ENCODE peak calls at places on chromosome 21, in eight cellular contexts. F is tibial artery, M is pancreas, P is IMR-90, R is hepatocyte, C is endothelial cell of umbilical vein, Z is left lung, E is psoas muscle. U is an unnamed sample. For H3K4me1, the result is how much of the 10 kb centered on the place peaks cover.

GRCh38 chr21:37873655-37874054 is 42.6 kb downstream of the KCNJ6 start:
- DNase-seq in F (no peak), M (no peak), P (peak), R (peak), C (peak), Z (no peak), E (no peak), U (no peak)

GRCh38 chr21:38301321-38302214 is 44.8 kb downstream of the KCNJ15 start:
- DNase-seq in F (no peak), M (no peak), P (no peak), R (no peak), C (peak), Z (no peak), E (no peak), U (no peak)

GRCh38 chr21:31115249-31115648 is 77.0 kb upstream of the KRTAP19-8 start:
- DNase-seq in F (no peak), M (no peak), P (no peak), R (no peak), C (no peak), Z (no peak), E (no peak), U (no peak)

GRCh38 chr21:45091540-45092322 is 17.4 kb downstream of the ADARB1 start:
- DNase-seq in F (no peak), M (no peak), P (peak), R (no peak), C (no peak), Z (no peak), E (no peak), U (no peak)

GRCh38 chr21:38506606-38507331 is 8.5 kb upstream of the ERG start:
- DNase-seq in F (no peak), M (no peak), P (no peak), R (no peak), C (peak), Z (no peak), E (no peak), U (no peak)

GRCh38 chr21:36511484-36512227 is 31.7 kb upstream of the CLDN14 start:
- DNase-seq in F (no peak), M (no peak), P (peak), R (no peak), C (peak), Z (no peak), E (no peak), U (no peak)

GRCh38 chr21:45572783-45573451 is 30.7 kb upstream of the SLC19A1 start:
- DNase-seq in F (no peak), M (no peak), P (no peak), R (no peak), C (peak), Z (peak), E (no peak), U (no peak)

GRCh38 chr21:29017639-29018237 is 1.4 kb downstream of the RWDD2B start:
- DNase-seq in F (no peak), M (no peak), P (no peak), R (no peak), C (peak), Z (no peak), E (no peak), U (no peak)

GRCh38 chr21:34274001-34274400 is 89.8 kb upstream of the KCNE2 start:
- DNase-seq in F (no peak), M (no peak), P (peak), R (no peak), C (peak), Z (no peak), E (no peak), U (no peak)

GRCh38 chr21:45064091-45064490 is 10.3 kb upstream of the ADARB1 start:
- DNase-seq in F (no peak), M (no peak), P (no peak), R (no peak), C (no peak), Z (no peak), E (no peak), U (no peak)

GRCh38 chr21:44093761-44094160 is 13.4 kb upstream of the PWP2 start:
- DNase-seq in F (no peak), M (no peak), P (no peak), R (no peak), C (no peak), Z (no peak), E (no peak), U (no peak)

GRCh38 chr21:43262427-43262826 is 93.6 kb downstream of the CRYAA start:
- DNase-seq in F (no peak), M (peak), P (peak), R (peak), C (peak), Z (no peak), E (peak), U (no peak)

GRCh38 chr21:46428987-46429710 is 29.5 kb upstream of the DIP2A start:
- DNase-seq in F (no peak), M (no peak), P (no peak), R (no peak), C (no peak), Z (no peak), E (peak), U (no peak)

GRCh38 chr21:46253610-46254124 is 25.1 kb upstream of the LSS start:
- DNase-seq in F (no peak), M (no peak), P (peak), R (peak), C (peak), Z (no peak), E (no peak), U (no peak)

GRCh38 chr21:43304621-43305335 is 122.2 kb downstream of the SIK1 start:
- DNase-seq in F (no peak), M (peak), P (no peak), R (no peak), C (no peak), Z (peak), E (peak), U (no peak)

GRCh38 chr21:37405629-37406028 is 39.1 kb downstream of the DYRK1A start:
- DNase-seq in F (no peak), M (no peak), P (no peak), R (no peak), C (no peak), Z (no peak), E (no peak), U (no peak)

GRCh38 chr21:29347274-29347681 is 48.6 kb downstream of the BACH1 start:
- DNase-seq in F (peak), M (no peak), P (peak), R (peak), C (no peak), Z (no peak), E (no peak), U (no peak)

GRCh38 chr21:43322311-43322710 is 104.6 kb downstream of the SIK1 start:
- DNase-seq in F (no peak), M (peak), P (no peak), R (no peak), C (no peak), Z (no peak), E (no peak), U (no peak)

GRCh38 chr21:45768011-45768740 is 124.7 kb downstream of the PCBP3 start:
- DNase-seq in F (no peak), M (no peak), P (peak), R (no peak), C (no peak), Z (no peak), E (no peak), U (no peak)

GRCh38 chr21:34620084-34620665 is 5.3 kb upstream of the RCAN1 start:
- DNase-seq in F (no peak), M (no peak), P (no peak), R (no peak), C (no peak), Z (no peak), E (no peak), U (no peak)

GRCh38 chr21:37784591-37785318 is 131.5 kb downstream of the KCNJ6 start:
- DNase-seq in F (no peak), M (no peak), P (no peak), R (no peak), C (no peak), Z (no peak), E (no peak), U (no peak)

GRCh38 chr21:45041351-45041805 is 33.0 kb upstream of the ADARB1 start:
- DNase-seq in F (peak), M (peak), P (peak), R (peak), C (no peak), Z (peak), E (peak), U (peak)

GRCh38 chr21:46055863-46056281 is 42.0 kb upstream of the COL6A2 start:
- DNase-seq in F (no peak), M (no peak), P (peak), R (no peak), C (no peak), Z (no peak), E (peak), U (peak)

GRCh38 chr21:38478782-38479181 is 19.5 kb downstream of the ERG start:
- DNase-seq in F (no peak), M (no peak), P (peak), R (no peak), C (no peak), Z (no peak), E (no peak), U (no peak)

GRCh38 chr21:21238882-21239400 is 240.7 kb downstream of the NCAM2 start:
- DNase-seq in F (no peak), M (no peak), P (peak), R (no peak), C (no peak), Z (no peak), E (no peak), U (no peak)

GRCh38 chr21:44090332-44090731 is 16.9 kb upstream of the PWP2 start:
- DNase-seq in F (no peak), M (no peak), P (no peak), R (no peak), C (no peak), Z (no peak), E (no peak), U (no peak)

GRCh38 chr21:42448683-42449082 is 45.0 kb downstream of the UBASH3A start:
- DNase-seq in F (no peak), M (no peak), P (no peak), R (no peak), C (no peak), Z (no peak), E (no peak), U (no peak)

GRCh38 chr21:28253971-28254370 is 738.7 kb downstream of the LTN1 start:
- DNase-seq in F (no peak), M (no peak), P (no peak), R (no peak), C (no peak), Z (no peak), E (no peak), U (no peak)

GRCh38 chr21:36773111-36773510 is 74.2 kb downstream of the SIM2 start:
- DNase-seq in F (peak), M (peak), P (peak), R (peak), C (peak), Z (peak), E (peak), U (no peak)

GRCh38 chr21:43944757-43945156 is 67.4 kb upstream of the TRAPPC10 start:
- DNase-seq in F (no peak), M (peak), P (no peak), R (no peak), C (no peak), Z (no peak), E (no peak), U (no peak)

GRCh38 chr21:28138272-28138671 is 854.4 kb downstream of the LTN1 start:
- DNase-seq in F (no peak), M (no peak), P (peak), R (no peak), C (no peak), Z (no peak), E (no peak), U (no peak)

GRCh38 chr21:46098303-46099141 is 610 bp downstream of the COL6A2 start:
- DNase-seq in F (peak), M (peak), P (no peak), R (peak), C (no peak), Z (peak), E (peak), U (peak)

GRCh38 chr21:34732388-34732821 is 63.6 kb downstream of the CLIC6 start:
- DNase-seq in F (no peak), M (no peak), P (no peak), R (no peak), C (no peak), Z (no peak), E (no peak), U (no peak)

GRCh38 chr21:46191257-46191685 is 7.0 kb upstream of the SPATC1L start:
- DNase-seq in F (peak), M (no peak), P (peak), R (peak), C (peak), Z (no peak), E (peak), U (peak)

GRCh38 chr21:35342440-35342839 is 293.3 kb upstream of the RUNX1 start:
- DNase-seq in F (no peak), M (no peak), P (no peak), R (no peak), C (no peak), Z (no peak), E (no peak), U (no peak)

DNA sequence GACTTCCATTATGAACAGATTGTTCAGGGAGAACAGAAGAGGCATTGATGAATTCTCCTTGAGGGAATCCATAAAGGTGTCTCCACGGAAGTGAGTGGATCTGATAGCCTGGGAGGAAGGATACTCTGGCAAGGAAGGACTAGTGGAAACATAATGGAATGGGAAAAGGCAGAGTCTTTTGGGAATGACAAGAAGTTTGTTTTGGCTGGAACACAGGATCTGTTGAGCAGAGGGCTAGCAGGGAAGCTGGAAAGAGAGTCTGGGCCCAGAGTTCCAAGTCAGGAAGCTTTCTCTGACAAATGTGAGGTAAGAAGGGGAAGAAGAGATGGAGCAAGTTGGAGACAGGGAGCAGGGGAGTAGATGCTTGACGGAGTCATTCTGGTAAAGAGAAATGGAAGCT is 8.1 kb downstream of the ADAMTS5 start:
- DNase-seq in F (no peak), M (no peak), P (no peak), R (no peak), C (no peak), Z (no peak), E (no peak), U (no peak)
- H3K4me3 ChIP-seq in F (no peak), M (no peak), P (no peak), R (no peak), C (no peak), Z (no peak), E (no peak), U (no peak)

DNA sequence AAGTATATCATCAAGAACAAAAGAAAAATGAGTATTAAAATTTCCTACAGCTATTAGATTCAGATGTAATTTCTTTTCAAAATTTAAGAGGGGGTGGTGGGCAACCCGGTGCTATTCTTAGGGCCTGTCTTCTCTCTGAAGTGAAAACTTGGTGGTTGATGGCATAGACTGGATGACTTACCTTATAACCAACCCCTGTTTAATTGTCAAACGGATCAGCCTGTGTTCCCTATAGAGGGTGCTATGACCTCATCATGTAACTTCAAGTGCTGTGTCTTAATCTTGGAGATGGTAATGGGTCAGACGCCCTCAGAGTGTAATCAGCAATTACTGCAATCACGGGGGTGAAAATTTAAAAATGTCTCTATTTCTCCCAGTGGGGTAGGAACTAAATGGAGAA is 176.2 kb downstream of the PCP4 start:
- DNase-seq in F (no peak), M (no peak), P (no peak), R (no peak), C (no peak), Z (no peak), E (no peak), U (no peak)
- H3K4me1 ChIP-seq in F (under half), M (under half), P (under half), R (under half), C (under half), Z (under half), E (under half), U (under half)

GRCh38 chr21:32412162-32412997 is at the start of gene EVA1C:
- DNase-seq in F (peak), M (peak), P (peak), R (peak), C (peak), Z (peak), E (peak), U (no peak)
- TF ChIP-seq CTCF in F (peak), M (no peak), P (peak), R (peak), C (peak), Z (no peak), E (peak), U (peak)

GRCh38 chr21:32360401-32360981 is 32.3 kb downstream of the URB1 start:
- DNase-seq in F (no peak), M (no peak), P (no peak), R (no peak), C (peak), Z (no peak), E (no peak), U (no peak)

GRCh38 chr21:32366191-32366590 is 26.6 kb downstream of the URB1 start:
- DNase-seq in F (no peak), M (no peak), P (no peak), R (no peak), C (no peak), Z (no peak), E (no peak), U (no peak)

GRCh38 chr21:32364801-32365200 is 28.0 kb downstream of the URB1 start:
- DNase-seq in F (no peak), M (no peak), P (no peak), R (no peak), C (no peak), Z (no peak), E (no peak), U (no peak)

GRCh38 chr21:32367158-32367557 is 25.7 kb downstream of the URB1 start:
- DNase-seq in F (no peak), M (no peak), P (no peak), R (no peak), C (no peak), Z (no peak), E (no peak), U (no peak)

DNA sequence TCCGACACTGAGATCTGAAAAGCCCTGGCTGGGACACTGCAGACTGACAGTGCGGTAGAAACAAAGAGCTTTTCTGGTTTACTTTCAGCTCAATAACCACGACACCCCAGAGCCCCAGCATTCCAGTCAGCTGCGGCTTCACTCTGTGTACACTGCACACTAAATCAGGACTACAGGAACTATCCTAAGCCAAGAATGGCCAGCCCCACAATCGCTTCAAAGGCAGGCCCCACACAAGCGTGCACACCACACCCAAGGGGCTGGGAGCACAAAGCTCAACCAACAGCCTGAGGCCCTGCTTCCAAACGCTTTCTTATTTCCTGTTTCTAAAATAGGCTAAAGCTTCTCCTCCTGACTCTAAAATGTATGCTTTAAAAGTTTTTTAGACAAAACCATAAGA is 28.4 kb downstream of the URB1 start:
- DNase-seq in F (no peak), M (no peak), P (no peak), R (no peak), C (no peak), Z (no peak), E (no peak), U (no peak)
- H3K4me3 ChIP-seq in F (no peak), M (no peak), P (no peak), R (no peak), C (no peak), Z (no peak), E (no peak), U (no peak)

GRCh38 chr21:33238565-33239255 is 9.0 kb downstream of the IFNAR2 start:
- DNase-seq in F (no peak), M (no peak), P (no peak), R (no peak), C (peak), Z (no peak), E (no peak), U (no peak)

GRCh38 chr21:33241846-33242245 is 12.1 kb downstream of the IFNAR2 start:
- DNase-seq in F (no peak), M (no peak), P (no peak), R (no peak), C (no peak), Z (no peak), E (no peak), U (no peak)

GRCh38 chr21:33237446-33237845 is 7.7 kb downstream of the IFNAR2 start:
- DNase-seq in F (no peak), M (no peak), P (no peak), R (no peak), C (no peak), Z (no peak), E (no peak), U (no peak)

GRCh38 chr21:33238146-33238545 is 8.4 kb downstream of the IFNAR2 start:
- DNase-seq in F (no peak), M (no peak), P (no peak), R (no peak), C (no peak), Z (no peak), E (no peak), U (no peak)

GRCh38 chr21:33240404-33240803 is 10.7 kb downstream of the IFNAR2 start:
- DNase-seq in F (no peak), M (no peak), P (no peak), R (no peak), C (no peak), Z (no peak), E (no peak), U (no peak)
- H3K4me1 ChIP-seq in F (under half), M (under half), P (under half), R (under half), C (under half), Z (half or more), E (under half), U (under half)

GRCh38 chr21:15552914-15553491 is 176.8 kb upstream of the USP25 start:
- DNase-seq in F (no peak), M (no peak), P (peak), R (peak), C (no peak), Z (no peak), E (no peak), U (no peak)
- TF ChIP-seq CTCF in F (no peak), M (no peak), P (peak), R (peak), C (no peak), Z (peak), E (no peak), U (peak)

GRCh38 chr21:41068411-41069304 is 99.3 kb upstream of the BACE2 start:
- DNase-seq in F (peak), M (peak), P (peak), R (peak), C (peak), Z (peak), E (peak), U (peak)
- H3K4me3 ChIP-seq in F (peak), M (no peak), P (no peak), R (peak), C (no peak), Z (no peak), E (peak), U (peak)